ENCODE peak calls at places on chromosomes 3 and 15, in ten cellular contexts. One of them, this sample, is unnamed. For H3K27me3, the result is how much of the 10 kb centered on the place peaks cover.

GRCh38 chr3:133466531-133467386 is 66.9 kb downstream of the BFSP2 start:
- DNase-seq in neural progenitor cell: no peak
- DNase-seq in BJ: no peak
- DNase-seq in gastrocnemius medialis: peak
- DNase-seq in IMR-90: no peak
- DNase-seq in left lung: no peak
- DNase-seq in CD8-positive, alpha-beta memory T cell: no peak
- DNase-seq in GM06990: peak
- DNase-seq in H7: no peak
- DNase-seq in tibial artery: no peak
- DNase-seq in this sample: no peak

GRCh38 chr3:127566801-127567200 is 23.7 kb downstream of the TPRA1 start:
- DNase-seq in neural progenitor cell: peak
- DNase-seq in BJ: no peak
- DNase-seq in gastrocnemius medialis: no peak
- DNase-seq in IMR-90: no peak
- DNase-seq in left lung: no peak
- DNase-seq in CD8-positive, alpha-beta memory T cell: no peak
- DNase-seq in GM06990: no peak
- DNase-seq in H7: no peak
- DNase-seq in tibial artery: no peak
- DNase-seq in this sample: no peak

GRCh38 chr3:54123538-54124196 is 1.3 kb downstream of the CACNA2D3 start:
- DNase-seq in neural progenitor cell: peak
- DNase-seq in BJ: no peak
- DNase-seq in gastrocnemius medialis: peak
- DNase-seq in IMR-90: no peak
- DNase-seq in left lung: no peak
- DNase-seq in CD8-positive, alpha-beta memory T cell: no peak
- DNase-seq in GM06990: no peak
- DNase-seq in H7: no peak
- DNase-seq in tibial artery: no peak
- DNase-seq in this sample: no peak

GRCh38 chr3:17852217-17852616 is 109.8 kb upstream of the TBC1D5 start:
- DNase-seq in neural progenitor cell: no peak
- DNase-seq in BJ: no peak
- DNase-seq in gastrocnemius medialis: no peak
- DNase-seq in IMR-90: no peak
- DNase-seq in left lung: no peak
- DNase-seq in CD8-positive, alpha-beta memory T cell: no peak
- DNase-seq in GM06990: peak
- DNase-seq in H7: no peak
- DNase-seq in tibial artery: no peak
- DNase-seq in this sample: no peak

GRCh38 chr3:52010431-52010830 is 14.7 kb upstream of the RPL29 start:
- DNase-seq in neural progenitor cell: no peak
- DNase-seq in BJ: no peak
- DNase-seq in gastrocnemius medialis: no peak
- DNase-seq in IMR-90: no peak
- DNase-seq in left lung: no peak
- DNase-seq in CD8-positive, alpha-beta memory T cell: no peak
- DNase-seq in GM06990: no peak
- DNase-seq in H7: no peak
- DNase-seq in tibial artery: no peak
- DNase-seq in this sample: no peak

GRCh38 chr15:49815937-49816336 is 195.1 kb downstream of the DTWD1 start:
- DNase-seq in neural progenitor cell: no peak
- DNase-seq in BJ: peak
- DNase-seq in gastrocnemius medialis: no peak
- DNase-seq in IMR-90: peak
- DNase-seq in left lung: no peak
- DNase-seq in CD8-positive, alpha-beta memory T cell: no peak
- DNase-seq in GM06990: no peak
- DNase-seq in H7: no peak
- DNase-seq in tibial artery: no peak
- DNase-seq in this sample: no peak

GRCh38 chr15:71426792-71427191 is 311.5 kb downstream of the THSD4 start:
- DNase-seq in neural progenitor cell: no peak
- DNase-seq in BJ: no peak
- DNase-seq in gastrocnemius medialis: no peak
- DNase-seq in IMR-90: no peak
- DNase-seq in left lung: no peak
- DNase-seq in CD8-positive, alpha-beta memory T cell: no peak
- DNase-seq in GM06990: no peak
- DNase-seq in H7: no peak
- DNase-seq in tibial artery: no peak
- DNase-seq in this sample: no peak

GRCh38 chr3:58105196-58105595 is 97.0 kb downstream of the FLNB start:
- DNase-seq in neural progenitor cell: no peak
- DNase-seq in BJ: no peak
- DNase-seq in gastrocnemius medialis: no peak
- DNase-seq in IMR-90: no peak
- DNase-seq in left lung: no peak
- DNase-seq in CD8-positive, alpha-beta memory T cell: no peak
- DNase-seq in GM06990: no peak
- DNase-seq in H7: no peak
- DNase-seq in tibial artery: no peak
- DNase-seq in this sample: no peak

GRCh38 chr3:3366391-3366790 is 186.9 kb upstream of the CRBN start:
- DNase-seq in neural progenitor cell: no peak
- DNase-seq in BJ: no peak
- DNase-seq in gastrocnemius medialis: no peak
- DNase-seq in IMR-90: no peak
- DNase-seq in left lung: peak
- DNase-seq in CD8-positive, alpha-beta memory T cell: no peak
- DNase-seq in GM06990: no peak
- DNase-seq in H7: no peak
- DNase-seq in tibial artery: no peak
- DNase-seq in this sample: no peak

GRCh38 chr3:181176610-181177009 is 187.1 kb upstream of the DNAJC19 start:
- DNase-seq in neural progenitor cell: peak
- DNase-seq in BJ: no peak
- DNase-seq in gastrocnemius medialis: peak
- DNase-seq in IMR-90: peak
- DNase-seq in left lung: no peak
- DNase-seq in CD8-positive, alpha-beta memory T cell: no peak
- DNase-seq in GM06990: no peak
- DNase-seq in H7: peak
- DNase-seq in tibial artery: no peak
- DNase-seq in this sample: peak

GRCh38 chr3:71142440-71143161 is 440.9 kb downstream of the FOXP1 start:
- DNase-seq in neural progenitor cell: peak
- DNase-seq in BJ: no peak
- DNase-seq in gastrocnemius medialis: no peak
- DNase-seq in IMR-90: peak
- DNase-seq in left lung: no peak
- DNase-seq in CD8-positive, alpha-beta memory T cell: no peak
- DNase-seq in GM06990: no peak
- DNase-seq in H7: peak
- DNase-seq in tibial artery: no peak
- DNase-seq in this sample: no peak

GRCh38 chr3:131033480-131034080 is 6.9 kb downstream of the NEK11 start:
- DNase-seq in neural progenitor cell: peak
- DNase-seq in BJ: no peak
- DNase-seq in gastrocnemius medialis: no peak
- DNase-seq in IMR-90: peak
- DNase-seq in left lung: no peak
- DNase-seq in CD8-positive, alpha-beta memory T cell: peak
- DNase-seq in GM06990: peak
- DNase-seq in H7: peak
- DNase-seq in tibial artery: no peak
- DNase-seq in this sample: no peak

GRCh38 chr3:67198374-67198773 is 200.3 kb downstream of the KBTBD8 start:
- DNase-seq in neural progenitor cell: peak
- DNase-seq in BJ: no peak
- DNase-seq in gastrocnemius medialis: no peak
- DNase-seq in IMR-90: no peak
- DNase-seq in left lung: no peak
- DNase-seq in CD8-positive, alpha-beta memory T cell: no peak
- DNase-seq in GM06990: no peak
- DNase-seq in H7: peak
- DNase-seq in tibial artery: no peak
- DNase-seq in this sample: no peak

GRCh38 chr3:31275038-31275562 is 257.6 kb upstream of the STT3B start:
- DNase-seq in neural progenitor cell: no peak
- DNase-seq in BJ: peak
- DNase-seq in gastrocnemius medialis: no peak
- DNase-seq in IMR-90: peak
- DNase-seq in left lung: no peak
- DNase-seq in CD8-positive, alpha-beta memory T cell: no peak
- DNase-seq in GM06990: no peak
- DNase-seq in H7: no peak
- DNase-seq in tibial artery: no peak
- DNase-seq in this sample: no peak

GRCh38 chr15:45454825-45455224 is 67.7 kb downstream of the SLC30A4 start:
- DNase-seq in neural progenitor cell: no peak
- DNase-seq in BJ: peak
- DNase-seq in gastrocnemius medialis: no peak
- DNase-seq in IMR-90: peak
- DNase-seq in left lung: peak
- DNase-seq in CD8-positive, alpha-beta memory T cell: peak
- DNase-seq in GM06990: peak
- DNase-seq in H7: peak
- DNase-seq in tibial artery: no peak
- DNase-seq in this sample: peak

GRCh38 chr3:37457392-37458065 is 283.1 kb upstream of the LRRFIP2 start:
- DNase-seq in neural progenitor cell: no peak
- DNase-seq in BJ: no peak
- DNase-seq in gastrocnemius medialis: no peak
- DNase-seq in IMR-90: no peak
- DNase-seq in left lung: no peak
- DNase-seq in CD8-positive, alpha-beta memory T cell: no peak
- DNase-seq in GM06990: no peak
- DNase-seq in H7: peak
- DNase-seq in tibial artery: no peak
- DNase-seq in this sample: no peak

GRCh38 chr15:47184003-47184404 is 533.3 kb upstream of the SEMA6D start:
- DNase-seq in neural progenitor cell: peak
- DNase-seq in BJ: no peak
- DNase-seq in gastrocnemius medialis: no peak
- DNase-seq in IMR-90: no peak
- DNase-seq in left lung: peak
- DNase-seq in CD8-positive, alpha-beta memory T cell: no peak
- DNase-seq in GM06990: peak
- DNase-seq in H7: peak
- DNase-seq in tibial artery: no peak
- DNase-seq in this sample: no peak
- H3K27me3 ChIP-seq in neural progenitor cell: half or more
- H3K27me3 ChIP-seq in BJ: under half
- H3K27me3 ChIP-seq in gastrocnemius medialis: half or more
- H3K27me3 ChIP-seq in IMR-90: under half
- H3K27me3 ChIP-seq in left lung: half or more
- H3K27me3 ChIP-seq in CD8-positive, alpha-beta memory T cell: under half
- H3K27me3 ChIP-seq in GM06990: under half
- H3K27me3 ChIP-seq in H7: half or more
- H3K27me3 ChIP-seq in tibial artery: under half
- H3K27me3 ChIP-seq in this sample: half or more

DNA sequence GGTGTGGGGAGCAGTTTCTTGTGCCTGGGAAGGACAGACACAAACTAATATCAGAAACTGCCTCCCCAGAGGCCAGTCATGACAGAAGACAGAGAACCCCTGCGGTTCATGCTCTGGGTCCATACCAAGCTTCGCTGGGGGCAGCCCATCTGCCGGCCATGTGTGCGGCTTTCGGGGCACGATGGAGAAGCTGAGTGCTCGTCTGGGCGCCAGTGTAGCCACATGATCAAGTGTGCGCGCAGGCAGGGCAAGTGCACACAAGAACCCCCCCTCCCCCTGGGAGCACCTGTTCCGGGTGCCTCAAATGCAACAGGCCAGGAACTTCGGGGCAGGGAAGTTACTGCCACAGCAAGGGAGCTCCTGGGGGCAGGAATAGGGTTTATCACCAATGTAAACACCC is 1.8 kb downstream of the ADAMTS17 start:
- DNase-seq in neural progenitor cell: no peak
- DNase-seq in BJ: no peak
- DNase-seq in gastrocnemius medialis: no peak
- DNase-seq in IMR-90: no peak
- DNase-seq in left lung: no peak
- DNase-seq in CD8-positive, alpha-beta memory T cell: no peak
- DNase-seq in GM06990: no peak
- DNase-seq in H7: no peak
- DNase-seq in tibial artery: no peak
- DNase-seq in this sample: no peak
- H3K27me3 ChIP-seq in neural progenitor cell: half or more
- H3K27me3 ChIP-seq in BJ: under half
- H3K27me3 ChIP-seq in gastrocnemius medialis: under half
- H3K27me3 ChIP-seq in IMR-90: under half
- H3K27me3 ChIP-seq in left lung: half or more
- H3K27me3 ChIP-seq in CD8-positive, alpha-beta memory T cell: under half
- H3K27me3 ChIP-seq in GM06990: under half
- H3K27me3 ChIP-seq in H7: under half
- H3K27me3 ChIP-seq in tibial artery: under half
- H3K27me3 ChIP-seq in this sample: under half

DNA sequence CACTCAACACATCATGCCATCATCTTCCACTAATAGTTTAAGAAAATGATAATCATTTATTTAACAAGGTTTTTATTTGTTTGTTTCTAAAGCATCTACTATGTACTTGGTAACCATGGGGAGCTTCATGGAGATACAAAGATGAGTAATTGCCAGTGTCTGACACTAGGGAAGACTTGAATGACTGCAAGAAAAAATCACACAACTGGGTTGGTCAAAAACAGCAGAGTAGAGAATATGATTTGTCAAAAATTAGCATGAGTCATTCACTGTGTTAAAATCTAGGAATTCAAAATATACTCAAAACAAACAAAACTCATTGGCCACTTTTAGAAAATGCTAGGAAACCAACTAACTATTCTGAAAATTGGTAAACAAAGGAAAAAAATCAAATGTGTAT is 6.3 kb downstream of the BNC1 start:
- DNase-seq in neural progenitor cell: no peak
- DNase-seq in BJ: no peak
- DNase-seq in gastrocnemius medialis: no peak
- DNase-seq in IMR-90: no peak
- DNase-seq in left lung: no peak
- DNase-seq in CD8-positive, alpha-beta memory T cell: no peak
- DNase-seq in GM06990: no peak
- DNase-seq in H7: no peak
- DNase-seq in tibial artery: no peak
- DNase-seq in this sample: no peak
- H3K27me3 ChIP-seq in neural progenitor cell: half or more
- H3K27me3 ChIP-seq in BJ: under half
- H3K27me3 ChIP-seq in gastrocnemius medialis: under half
- H3K27me3 ChIP-seq in IMR-90: under half
- H3K27me3 ChIP-seq in left lung: half or more
- H3K27me3 ChIP-seq in CD8-positive, alpha-beta memory T cell: under half
- H3K27me3 ChIP-seq in GM06990: under half
- H3K27me3 ChIP-seq in H7: under half
- H3K27me3 ChIP-seq in tibial artery: under half
- H3K27me3 ChIP-seq in this sample: under half

DNA sequence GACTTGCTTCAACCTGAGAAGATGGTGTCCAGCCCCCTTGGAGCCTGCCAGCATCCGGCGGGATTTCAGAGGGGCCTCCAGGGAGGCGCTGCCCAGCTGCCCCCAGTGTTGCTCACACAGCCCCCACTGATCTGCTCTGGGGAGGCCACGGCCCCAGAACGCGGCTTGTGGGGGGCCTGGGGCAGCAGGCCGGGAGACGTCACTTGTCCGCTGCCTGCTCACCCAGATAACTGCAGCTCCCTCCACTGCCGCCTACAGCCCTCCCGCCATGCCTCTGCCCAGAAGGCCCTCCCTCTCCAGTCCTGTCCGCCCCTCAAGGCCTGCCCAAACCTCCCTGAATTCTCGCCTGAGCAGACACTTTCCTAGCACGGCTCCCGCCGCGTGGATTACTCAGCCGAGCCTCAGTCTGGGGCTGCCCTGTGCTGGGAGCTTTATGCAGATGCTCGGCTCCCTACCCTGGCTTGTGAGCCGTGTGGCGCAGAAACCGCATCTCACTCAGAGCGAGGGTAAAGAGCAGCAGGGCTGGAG is 17.2 kb upstream of the ADIPOQ start:
- DNase-seq in neural progenitor cell: peak
- DNase-seq in BJ: no peak
- DNase-seq in gastrocnemius medialis: no peak
- DNase-seq in IMR-90: peak
- DNase-seq in left lung: peak
- DNase-seq in CD8-positive, alpha-beta memory T cell: no peak
- DNase-seq in GM06990: no peak
- DNase-seq in H7: peak
- DNase-seq in tibial artery: no peak
- DNase-seq in this sample: no peak
- H3K27me3 ChIP-seq in neural progenitor cell: half or more
- H3K27me3 ChIP-seq in BJ: under half
- H3K27me3 ChIP-seq in gastrocnemius medialis: under half
- H3K27me3 ChIP-seq in IMR-90: under half
- H3K27me3 ChIP-seq in left lung: half or more
- H3K27me3 ChIP-seq in CD8-positive, alpha-beta memory T cell: under half
- H3K27me3 ChIP-seq in GM06990: under half
- H3K27me3 ChIP-seq in H7: under half
- H3K27me3 ChIP-seq in tibial artery: under half
- H3K27me3 ChIP-seq in this sample: half or more